ENCODE peak calls at places on chromosomes 7 and 10, in five cellular contexts. Q is MM.1S, P is BJ, O is adrenal gland, B is type B pancreatic cell. A is an unnamed sample.

GRCh38 chr10:19310121-19310520 is 261.5 kb downstream of the MALRD1 start:
- DNase-seq in P (no peak), Q (no peak), O (no peak), B (no peak), A (no peak)

GRCh38 chr10:72162978-72163377 is 52.8 kb upstream of the ANAPC16 start:
- DNase-seq in Q (no peak), P (peak), O (no peak), B (no peak), A (no peak)

GRCh38 chr10:19719320-19719719 is 96.9 kb upstream of the PLXDC2 start:
- DNase-seq in B (no peak), P (peak), O (no peak), Q (no peak), A (no peak)

GRCh38 chr7:123372368-123372767 is 162.0 kb downstream of the IQUB start:
- DNase-seq in O (no peak), P (no peak), B (no peak), Q (no peak), A (no peak)

GRCh38 chr10:5283305-5284158 is 81.2 kb upstream of the UCN3 start:
- DNase-seq in O (peak), P (no peak), B (no peak), Q (peak), A (no peak)

GRCh38 chr10:59709472-59710125 is at the start of gene SLC16A9:
- DNase-seq in O (peak), B (peak), Q (peak), P (no peak), A (peak)

GRCh38 chr7:147774461-147774860 is 816.1 kb upstream of the C7orf33 start:
- DNase-seq in P (no peak), B (no peak), O (no peak), Q (no peak), A (no peak)

GRCh38 chr7:100946766-100947365 is 2.5 kb upstream of the MUC3A start:
- DNase-seq in B (no peak), O (no peak), Q (no peak), P (no peak), A (no peak)

GRCh38 chr10:35040761-35041501 is 49.2 kb downstream of the CUL2 start:
- DNase-seq in Q (no peak), O (no peak), B (no peak), P (peak), A (no peak)

GRCh38 chr7:78151229-78151628 is 352.7 kb downstream of the PHTF2 start:
- DNase-seq in B (no peak), P (peak), Q (no peak), O (no peak), A (no peak)

GRCh38 chr7:113730309-113730955 is 188.4 kb downstream of the PPP1R3A start:
- DNase-seq in O (no peak), B (no peak), P (no peak), Q (no peak), A (no peak)

GRCh38 chr7:116918744-116919143 is 34.6 kb upstream of the ST7 start:
- DNase-seq in P (no peak), O (no peak), B (no peak), Q (no peak), A (no peak)

GRCh38 chr7:69906309-69906995 is 308.2 kb downstream of the AUTS2 start:
- DNase-seq in Q (no peak), B (no peak), O (no peak), P (no peak), A (no peak)

GRCh38 chr10:79025113-79025832 is 43.5 kb upstream of the ZMIZ1 start:
- DNase-seq in P (no peak), Q (no peak), O (no peak), B (no peak), A (no peak)

GRCh38 chr10:58440484-58440883 is 55.3 kb downstream of the TFAM start:
- DNase-seq in P (no peak), B (no peak), O (no peak), Q (no peak), A (no peak)

GRCh38 chr7:143892527-143893300 is 9.3 kb downstream of the TCAF1 start:
- DNase-seq in B (no peak), Q (peak), O (no peak), P (no peak), A (no peak)

GRCh38 chr10:108783897-108784296 is 1139.4 kb downstream of the XPNPEP1 start:
- DNase-seq in O (no peak), Q (peak), P (no peak), B (no peak), A (no peak)
- TF ChIP-seq CTCF in O (no peak), Q (peak), P (peak), B (peak), A (peak)

GRCh38 chr7:98618786-98619185 is 1.7 kb downstream of the NPTX2 start:
- DNase-seq in B (no peak), Q (no peak), P (no peak), O (no peak), A (no peak)

GRCh38 chr7:98617051-98617959 is at the start of gene NPTX2:
- DNase-seq in B (no peak), P (no peak), O (peak), Q (no peak), A (peak)

GRCh38 chr7:98621573-98622482 is 4.7 kb downstream of the NPTX2 start:
- DNase-seq in P (no peak), B (no peak), O (no peak), Q (no peak), A (no peak)

GRCh38 chr7:98617960-98618418 is 904 bp downstream of the NPTX2 start:
- DNase-seq in P (no peak), B (no peak), O (no peak), Q (no peak), A (no peak)

DNA sequence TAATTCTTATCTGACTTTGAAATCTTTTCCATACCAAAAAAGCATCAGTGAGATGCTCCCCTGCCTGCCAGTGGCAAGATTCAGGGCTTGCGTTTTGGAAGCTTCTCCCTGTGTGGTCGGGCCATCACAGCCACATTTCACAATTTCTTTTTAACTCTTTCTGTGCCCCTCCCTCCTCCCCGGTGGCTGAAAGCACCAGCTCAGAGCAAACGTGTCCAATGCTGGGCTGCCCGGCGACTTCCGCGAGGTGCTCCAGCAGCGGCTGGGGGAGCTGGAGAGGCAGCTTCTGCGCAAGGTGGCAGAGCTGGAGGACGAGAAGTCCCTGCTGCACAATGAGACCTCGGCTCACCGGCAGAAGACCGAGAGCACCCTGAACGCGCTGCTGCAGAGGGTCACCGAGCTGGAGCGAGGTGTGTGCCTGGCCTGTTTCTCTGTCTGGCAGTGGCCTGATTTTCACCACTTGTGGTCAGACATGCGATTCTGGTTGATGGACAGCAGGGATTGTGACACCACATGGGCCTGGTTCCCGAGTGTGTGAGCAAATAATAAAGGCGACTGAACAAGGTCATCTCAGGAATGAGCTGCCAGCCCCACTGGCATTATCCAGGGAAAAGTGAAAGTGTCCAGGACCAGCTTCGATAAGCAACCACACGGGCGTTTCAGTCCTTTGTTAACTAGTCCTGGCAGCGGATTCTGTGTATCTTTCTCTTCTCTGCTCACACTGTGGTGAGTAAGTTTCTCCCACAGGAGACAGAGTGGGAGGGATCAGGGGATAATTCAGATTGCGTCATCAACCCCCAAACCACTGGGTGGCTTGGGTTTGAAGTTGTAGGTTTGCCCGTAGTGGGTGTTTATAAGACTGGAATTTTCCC is 2.6 kb downstream of the NPTX2 start:
- DNase-seq in P (no peak), O (peak), Q (no peak), B (no peak), A (no peak)
- TF ChIP-seq CTCF in P (no peak), O (no peak), Q (no peak), B (peak), A (no peak)

GRCh38 chr7:105738133-105738532 is 138.3 kb downstream of the ATXN7L1 start:
- DNase-seq in Q (no peak), P (no peak), B (no peak), O (no peak), A (no peak)
- TF ChIP-seq CTCF in Q (no peak), P (no peak), B (no peak), O (no peak), A (no peak)

GRCh38 chr10:124745678-124746077 is 1.5 kb upstream of the FAM53B start:
- DNase-seq in O (no peak), P (no peak), B (no peak), Q (peak), A (no peak)
- TF ChIP-seq CTCF in O (peak), P (peak), B (peak), Q (peak), A (peak)

A was measured in D721Med.